ENCODE peak calls at places on chromosome 12, in six cellular contexts. X, R, K, L, H and C are unnamed samples.

GRCh38 chr12:29634057-29634456 is 136.6 kb upstream of the OVCH1 start:
- DNase-seq in X (no peak), R (no peak), K (peak; percentile 33), L (peak; percentile 3), H (no peak), C (no peak)

GRCh38 chr12:102885043-102885932 is 31.8 kb downstream of the PAH start:
- DNase-seq in X (no peak), R (no peak), K (no peak), L (no peak), H (no peak), C (no peak)

GRCh38 chr12:46944104-46944503 is 118.3 kb upstream of the SLC38A4 start:
- DNase-seq in X (no peak), R (peak; percentile 73), K (peak; percentile 89), L (peak; percentile 74), H (no peak), C (no peak)

GRCh38 chr12:27899151-27899661 is 73.3 kb downstream of the PTHLH start:
- DNase-seq in X (no peak), R (no peak), K (peak; percentile 99), L (peak; percentile 99), H (no peak), C (peak; percentile 47)

GRCh38 chr12:6386522-6386921 is 2.6 kb downstream of the LTBR start:
- DNase-seq in X (no peak), R (no peak), K (no peak), L (no peak), H (no peak), C (no peak)

GRCh38 chr12:127559349-127560040 is 707.5 kb upstream of the TMEM132C start:
- DNase-seq in X (no peak), R (peak; percentile 66), K (peak; percentile 96), L (peak; percentile 98), H (no peak), C (peak; percentile 80)

GRCh38 chr12:60844875-60845274 is 1249.0 kb downstream of the SLC16A7 start:
- DNase-seq in X (no peak), R (no peak), K (no peak), L (no peak), H (no peak), C (no peak)

GRCh38 chr12:53289891-53290290 is 5.5 kb upstream of the PFDN5 start:
- DNase-seq in X (no peak), R (no peak), K (no peak), L (peak; percentile 29), H (no peak), C (no peak)

GRCh38 chr12:40439771-40440492 is 215.1 kb downstream of the LRRK2 start:
- DNase-seq in X (no peak), R (no peak), K (no peak), L (no peak), H (no peak), C (no peak)

GRCh38 chr12:108734200-108734906 is 3.0 kb upstream of the CORO1C start:
- DNase-seq in X (no peak), R (peak; percentile 91), K (peak; percentile 79), L (peak; percentile 89), H (peak; percentile 90), C (peak; percentile 89)

GRCh38 chr12:15050664-15051063 is 77.8 kb downstream of the PDE6H start:
- DNase-seq in X (no peak), R (no peak), K (peak; percentile 11), L (no peak), H (no peak), C (no peak)

GRCh38 chr12:359091-359490 is 30.0 kb downstream of the KDM5A start:
- DNase-seq in X (no peak), R (no peak), K (no peak), L (no peak), H (no peak), C (no peak)

GRCh38 chr12:77337327-77337726 is 272.0 kb upstream of the E2F7 start:
- DNase-seq in X (no peak), R (no peak), K (no peak), L (no peak), H (no peak), C (no peak)

GRCh38 chr12:113136128-113136989 is 798 bp upstream of the RASAL1 start:
- DNase-seq in X (peak; percentile 1), R (peak; percentile 54), K (no peak), L (no peak), H (no peak), C (no peak)

GRCh38 chr12:39824505-39825198 is 205.0 kb upstream of the ABCD2 start:
- DNase-seq in X (no peak), R (peak; percentile 39), K (peak; percentile 45), L (peak; percentile 33), H (no peak), C (no peak)

GRCh38 chr12:89899651-89900050 is 191.0 kb upstream of the ATP2B1 start:
- DNase-seq in X (no peak), R (no peak), K (no peak), L (no peak), H (no peak), C (no peak)

GRCh38 chr12:1611775-1612174 is 17.3 kb upstream of the WNT5B start:
- DNase-seq in X (no peak), R (no peak), K (peak; percentile 97), L (peak; percentile 96), H (no peak), C (no peak)

GRCh38 chr12:75944097-75944904 is 87.3 kb downstream of the PHLDA1 start:
- DNase-seq in X (no peak), R (peak; percentile 91), K (peak; percentile 91), L (peak; percentile 86), H (peak; percentile 51), C (peak; percentile 89)

GRCh38 chr12:49548822-49549648 is 10.2 kb downstream of the KCNH3 start:
- DNase-seq in X (peak; percentile 51), R (peak; percentile 60), K (peak; percentile 23), L (no peak), H (no peak), C (no peak)

GRCh38 chr12:56488041-56488955 is at the start of gene GLS2:
- DNase-seq in X (peak; percentile 80), R (peak; percentile 83), K (peak; percentile 77), L (peak; percentile 70), H (peak; percentile 69), C (peak; percentile 43)

GRCh38 chr12:122888232-122888752 is 7.6 kb downstream of the VPS37B start:
- DNase-seq in X (peak; percentile 73), R (peak; percentile 68), K (peak; percentile 92), L (peak; percentile 54), H (peak; percentile 74), C (peak; percentile 91)

GRCh38 chr12:108918960-108919642 is 39.2 kb downstream of the DAO start:
- DNase-seq in X (no peak), R (no peak), K (no peak), L (no peak), H (no peak), C (no peak)

GRCh38 chr12:2999265-2999841 is 40.2 kb downstream of the TEAD4 start:
- DNase-seq in X (no peak), R (no peak), K (no peak), L (no peak), H (no peak), C (no peak)

GRCh38 chr12:21818627-21819026 is 44.1 kb upstream of the KCNJ8 start:
- DNase-seq in X (no peak), R (no peak), K (peak; percentile 78), L (peak; percentile 72), H (no peak), C (no peak)

GRCh38 chr12:95977764-95978305 is 18.3 kb downstream of the HAL start:
- DNase-seq in X (no peak), R (no peak), K (no peak), L (no peak), H (no peak), C (no peak)

GRCh38 chr12:19161251-19161650 is 31.7 kb downstream of the PLEKHA5 start:
- DNase-seq in X (no peak), R (no peak), K (no peak), L (no peak), H (no peak), C (no peak)

GRCh38 chr12:100142851-100143559 is at the start of gene BLTP3B:
- DNase-seq in X (peak; percentile 93), R (peak; percentile 87), K (peak; percentile 77), L (peak; percentile 77), H (peak; percentile 61), C (no peak)

GRCh38 chr12:25364529-25365339 is 114.0 kb upstream of the KRAS start:
- DNase-seq in X (no peak), R (peak; percentile 44), K (no peak), L (no peak), H (no peak), C (no peak)

GRCh38 chr12:121789233-121789781 is 4.2 kb downstream of the RHOF start:
- DNase-seq in X (no peak), R (no peak), K (no peak), L (no peak), H (no peak), C (no peak)
- H3K4me3 ChIP-seq in X (no peak overlapping the region), R (no peak overlapping the region), K (no peak overlapping the region), L (no peak overlapping the region), H (no peak overlapping the region), C (no peak overlapping the region)

DNA sequence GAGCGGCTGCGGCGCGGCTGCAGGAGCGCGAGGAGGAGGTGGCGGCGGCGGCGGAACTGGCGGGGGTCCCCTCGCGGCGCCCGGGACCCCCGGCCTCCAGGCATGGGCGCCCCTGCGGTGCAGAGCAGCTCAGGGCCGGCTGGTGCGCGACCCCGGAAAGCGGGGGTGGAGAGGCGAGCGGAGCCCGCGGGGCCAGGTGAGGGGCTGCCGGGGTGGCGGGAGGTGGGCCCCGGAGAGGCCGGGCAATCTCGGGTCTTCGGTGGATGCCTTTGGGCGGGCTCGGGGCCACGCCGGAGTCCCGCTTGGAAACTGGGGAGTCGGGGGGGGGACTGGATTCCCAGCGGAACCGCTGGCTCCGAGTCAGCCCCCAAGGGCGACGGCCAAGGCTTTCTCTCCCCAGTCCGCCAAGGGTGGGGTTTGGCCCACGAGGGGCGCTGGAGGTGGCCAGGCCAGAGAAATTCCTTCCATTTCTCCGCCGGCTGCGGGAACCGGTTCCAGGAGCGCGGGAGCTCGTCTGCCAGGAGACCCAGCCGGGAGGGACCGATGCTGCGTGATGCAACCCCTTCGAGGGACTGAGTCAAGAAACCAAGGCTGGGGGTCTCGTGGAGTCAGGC is 13.9 kb upstream of the NR4A1 start:
- DNase-seq in X (peak; percentile 71), R (peak; percentile 38), K (peak; percentile 62), L (peak; percentile 67), H (no peak), C (no peak)
- H3K4me3 ChIP-seq in X (peak overlapping the region; percentile 71), R (peak overlapping the region; percentile 85), K (peak overlapping the region; percentile 60), L (peak overlapping the region; percentile 79), H (peak overlapping the region; percentile 70), C (peak overlapping the region; percentile 53)

DNA sequence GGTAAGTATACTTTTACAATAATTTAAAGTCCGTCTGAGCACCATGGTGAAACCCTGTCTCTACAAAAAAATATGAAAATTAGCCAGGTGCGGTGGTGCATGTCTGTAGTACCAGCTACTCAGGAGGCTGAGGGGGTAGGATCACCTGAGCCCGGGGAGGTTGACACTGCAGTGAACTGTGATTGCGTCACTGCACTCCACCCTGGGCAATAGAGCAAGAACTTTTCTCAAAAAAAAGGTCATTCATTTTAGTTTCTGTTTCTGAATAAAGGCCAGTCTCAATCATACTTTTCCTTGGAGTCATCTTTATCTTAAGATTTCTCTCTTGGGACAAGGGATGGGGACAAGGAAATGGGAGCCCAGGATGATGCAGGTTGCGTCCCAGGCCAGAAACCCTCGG is 12.9 kb downstream of the ANKRD13A start:
- DNase-seq in X (no peak), R (no peak), K (no peak), L (no peak), H (no peak), C (no peak)
- H3K4me3 ChIP-seq in X (no peak overlapping the region), R (no peak overlapping the region), K (no peak overlapping the region), L (no peak overlapping the region), H (no peak overlapping the region), C (no peak overlapping the region)

DNA sequence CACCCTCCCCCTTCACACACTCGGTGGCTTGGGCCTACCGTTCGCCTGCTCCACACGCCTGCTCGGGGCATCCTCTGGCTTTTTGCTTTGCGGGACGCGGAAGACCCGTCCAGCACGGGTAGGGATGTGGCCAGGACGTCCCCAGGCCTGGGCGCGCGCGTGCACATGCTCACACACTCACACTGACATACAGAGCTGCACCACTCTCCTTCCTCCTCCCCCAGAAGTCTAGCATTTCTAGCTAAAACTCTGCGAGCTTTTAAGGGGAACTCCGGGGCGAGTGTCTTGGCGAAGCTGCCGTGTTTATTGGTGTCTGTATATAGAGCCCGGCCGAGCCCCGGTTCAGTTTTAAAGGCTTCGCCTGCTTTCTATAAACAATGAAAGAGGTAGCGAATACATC is 5.0 kb downstream of the TBX5 start:
- DNase-seq in X (peak; percentile 51), R (no peak), K (no peak), L (peak; percentile 84), H (no peak), C (no peak)
- H3K4me3 ChIP-seq in X (peak overlapping the region; percentile 16), R (no peak overlapping the region), K (no peak overlapping the region), L (peak overlapping the region; percentile 44), H (no peak overlapping the region), C (no peak overlapping the region)